ENCODE peak calls at places on chromosomes 1 and 21, in ten cellular contexts. Y, V, X, P, H, Q, O, U, E and L are unnamed samples.

GRCh38 chr1:246063013-246063616 is 444.0 kb downstream of the SMYD3 start:
- DNase-seq in Q (no peak), H (no peak), O (no peak), V (no peak), E (no peak), U (no peak), P (no peak), Y (no peak), X (no peak), L (no peak)

GRCh38 chr1:87171199-87171598 is 157.5 kb upstream of the LMO4 start:
- DNase-seq in U (no peak), V (no peak), P (no peak), O (no peak), X (no peak), E (no peak), H (no peak), Q (no peak), Y (no peak), L (no peak)

GRCh38 chr21:38306407-38306806 is 49.6 kb downstream of the KCNJ15 start:
- DNase-seq in H (no peak), P (no peak), E (peak), Y (no peak), V (no peak), O (no peak), U (no peak), Q (no peak), X (no peak), L (no peak)

GRCh38 chr1:203325004-203325417 is 19.7 kb downstream of the BTG2 start:
- DNase-seq in P (peak), Y (peak), O (peak), X (peak), V (no peak), Q (peak), H (no peak), U (no peak), E (no peak), L (no peak)

GRCh38 chr1:204408074-204408507 is 3.5 kb downstream of the PPP1R15B start:
- DNase-seq in E (peak), P (no peak), U (no peak), O (peak), Y (peak), H (peak), V (no peak), Q (no peak), X (peak), L (no peak)

GRCh38 chr1:172704003-172704402 is 45.1 kb downstream of the FASLG start:
- DNase-seq in Q (no peak), O (peak), P (no peak), U (no peak), V (no peak), E (no peak), Y (no peak), X (no peak), H (no peak), L (no peak)

GRCh38 chr1:210627740-210628139 is 299.0 kb downstream of the HHAT start:
- DNase-seq in Y (no peak), Q (no peak), U (no peak), H (no peak), V (no peak), P (no peak), E (no peak), X (no peak), O (no peak), L (no peak)

GRCh38 chr1:50527249-50527986 is 104.2 kb upstream of the DMRTA2 start:
- DNase-seq in O (no peak), H (no peak), X (no peak), V (no peak), U (no peak), Y (no peak), P (no peak), E (no peak), Q (no peak), L (no peak)

GRCh38 chr21:33069994-33070811 is at the start of gene OLIG1:
- DNase-seq in Y (peak), H (no peak), E (peak), U (no peak), O (no peak), P (no peak), X (peak), Q (peak), V (no peak), L (peak)

GRCh38 chr1:52323731-52324130 is 42.3 kb downstream of the CC2D1B start:
- DNase-seq in P (no peak), X (no peak), Y (no peak), O (no peak), V (no peak), H (no peak), E (no peak), Q (no peak), U (no peak), L (no peak)